ENCODE peak calls at places on chromosomes 1 and 21, in nine cellular contexts. I is sigmoid colon, M is HCT116, Z is endothelial cell of umbilical vein, N is stomach, G is HL-60, U is SK-N-MC, F is vagina, R is spleen. B is an unnamed sample.

GRCh38 chr21:14877581-14878228 is 187.1 kb downstream of the NRIP1 start:
- DNase-seq in G (no peak), I (no peak), F (no peak), R (no peak), Z (peak), M (no peak), N (no peak), U (no peak), B (no peak)

GRCh38 chr1:235259133-235259778 is 68.7 kb downstream of the ARID4B start:
- DNase-seq in I (no peak), G (no peak), N (peak), R (no peak), F (no peak), Z (no peak), U (no peak), M (no peak), B (no peak)

GRCh38 chr21:34274001-34274400 is 89.8 kb upstream of the KCNE2 start:
- DNase-seq in R (no peak), G (no peak), N (no peak), M (no peak), Z (peak), F (no peak), I (no peak), U (no peak), B (no peak)

GRCh38 chr21:31505975-31506374 is 153.5 kb upstream of the SOD1 start:
- DNase-seq in R (no peak), M (no peak), G (no peak), F (no peak), I (no peak), U (no peak), N (no peak), Z (no peak), B (no peak)

GRCh38 chr21:45599146-45599581 is 44.4 kb upstream of the PCBP3 start:
- DNase-seq in R (peak), U (no peak), G (no peak), N (no peak), Z (no peak), M (no peak), F (no peak), I (peak), B (no peak)

GRCh38 chr1:89831462-89832113 is 10.8 kb downstream of the LRRC8D start:
- DNase-seq in Z (no peak), G (no peak), N (no peak), I (no peak), R (no peak), F (no peak), M (no peak), U (no peak), B (no peak)

GRCh38 chr1:221858758-221859157 is 116.9 kb upstream of the DUSP10 start:
- DNase-seq in G (no peak), F (no peak), R (no peak), M (no peak), I (no peak), N (no peak), U (no peak), Z (no peak), B (no peak)

GRCh38 chr1:6396998-6397397 is 3.4 kb upstream of the ACOT7 start:
- DNase-seq in N (no peak), M (no peak), Z (no peak), G (no peak), R (no peak), F (no peak), U (no peak), I (no peak), B (no peak)

GRCh38 chr21:31781737-31782136 is 49.8 kb upstream of the SCAF4 start:
- DNase-seq in R (no peak), M (no peak), Z (no peak), F (no peak), I (peak), U (peak), N (no peak), G (no peak), B (no peak)

GRCh38 chr1:91596474-91596873 is 95.8 kb downstream of the CDC7 start:
- DNase-seq in I (no peak), M (no peak), R (no peak), F (no peak), Z (no peak), U (no peak), N (no peak), G (no peak), B (no peak)

GRCh38 chr1:162908780-162909179 is 47.8 kb upstream of the CCDC190 start:
- DNase-seq in M (no peak), I (no peak), U (no peak), N (no peak), Z (peak), G (no peak), F (no peak), R (no peak), B (no peak)

GRCh38 chr1:9929431-9930385 is 13.5 kb downstream of the LZIC start:
- DNase-seq in M (no peak), G (no peak), I (no peak), Z (no peak), N (no peak), F (no peak), U (no peak), R (no peak), B (peak)

GRCh38 chr1:223102797-223103533 is 40.1 kb downstream of the TLR5 start:
- DNase-seq in N (peak), M (no peak), Z (peak), F (no peak), I (no peak), R (no peak), U (no peak), G (no peak), B (no peak)

GRCh38 chr1:243748706-243749283 is 101.2 kb downstream of the AKT3 start:
- DNase-seq in M (peak), Z (peak), F (no peak), I (no peak), N (no peak), R (no peak), G (peak), U (peak), B (no peak)

GRCh38 chr1:157478030-157478429 is 74.3 kb downstream of the FCRL5 start:
- DNase-seq in F (no peak), G (no peak), N (no peak), M (no peak), Z (no peak), R (no peak), I (no peak), U (no peak), B (no peak)

GRCh38 chr1:164726235-164726634 is 167.3 kb downstream of the PBX1 start:
- DNase-seq in Z (peak), F (no peak), U (no peak), M (no peak), N (no peak), R (no peak), I (no peak), G (no peak), B (no peak)

GRCh38 chr1:203197625-203198024 is 11.1 kb upstream of the CHI3L1 start:
- DNase-seq in F (no peak), I (peak), N (no peak), G (peak), M (no peak), Z (no peak), R (no peak), U (no peak), B (peak)

GRCh38 chr1:225817611-225818061 is 7.7 kb downstream of the EPHX1 start:
- DNase-seq in R (no peak), U (no peak), G (peak), I (peak), N (peak), Z (peak), M (peak), F (no peak), B (peak)
- TF ChIP-seq POLR2AphosphoS5 in R (no peak), U (no peak), G (no peak), I (peak), N (peak), Z (peak), M (peak), F (peak), B (peak)

GRCh38 chr1:204462229-204462561 is 32.4 kb downstream of the PIK3C2B start:
- DNase-seq in U (no peak), G (no peak), R (peak), Z (no peak), I (no peak), M (no peak), N (no peak), F (no peak), B (no peak)
- H3K27ac ChIP-seq in U (no peak), G (no peak), R (peak), Z (peak), I (no peak), M (no peak), N (peak), F (no peak), B (peak)

GRCh38 chr1:93672069-93672468 is 9.6 kb downstream of the BCAR3 start:
- DNase-seq in G (no peak), Z (peak), M (no peak), I (peak), N (peak), R (no peak), F (no peak), U (no peak), B (no peak)

GRCh38 chr1:93668951-93669350 is 12.7 kb downstream of the BCAR3 start:
- DNase-seq in M (no peak), U (no peak), F (no peak), R (no peak), N (no peak), G (no peak), Z (no peak), I (no peak), B (no peak)

GRCh38 chr1:93669369-93669768 is 12.3 kb downstream of the BCAR3 start:
- DNase-seq in I (no peak), U (no peak), M (no peak), F (no peak), R (no peak), Z (peak), G (no peak), N (no peak), B (no peak)

GRCh38 chr1:93671090-93671743 is 10.4 kb downstream of the BCAR3 start:
- DNase-seq in I (no peak), N (no peak), R (no peak), F (no peak), U (no peak), G (no peak), M (no peak), Z (no peak), B (no peak)

GRCh38 chr1:93670141-93670540 is 11.5 kb downstream of the BCAR3 start:
- DNase-seq in F (no peak), I (peak), N (peak), U (no peak), Z (peak), G (no peak), M (peak), R (no peak), B (no peak)
- TF ChIP-seq POLR2AphosphoS5 in F (no peak), I (peak), N (no peak), U (no peak), Z (peak), G (no peak), M (no peak), R (no peak), B (peak)

DNA sequence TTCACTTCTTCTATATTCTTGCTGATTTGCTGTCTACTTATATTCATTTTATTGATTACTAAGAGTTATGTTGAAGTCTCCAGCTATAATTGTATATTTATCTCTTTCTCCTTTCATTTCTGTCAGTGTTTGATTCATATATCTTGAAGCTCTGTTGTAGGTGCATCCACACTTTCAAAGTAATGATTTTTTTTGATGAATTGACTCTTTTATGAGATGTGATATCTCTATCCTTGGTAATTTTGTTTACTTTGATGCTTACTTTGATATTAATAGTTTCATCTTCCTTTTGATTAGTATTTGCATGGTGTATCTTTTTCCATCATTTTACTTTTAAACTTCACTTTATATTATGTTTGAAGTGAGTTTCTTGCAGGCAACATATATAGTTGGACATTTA is 110.8 kb downstream of the XPR1 start:
- DNase-seq in M (no peak), Z (no peak), R (no peak), N (no peak), F (no peak), U (no peak), I (no peak), G (no peak), B (no peak)
- H3K27ac ChIP-seq in M (no peak), Z (no peak), R (no peak), N (no peak), F (no peak), U (no peak), I (no peak), G (no peak), B (no peak)

DNA sequence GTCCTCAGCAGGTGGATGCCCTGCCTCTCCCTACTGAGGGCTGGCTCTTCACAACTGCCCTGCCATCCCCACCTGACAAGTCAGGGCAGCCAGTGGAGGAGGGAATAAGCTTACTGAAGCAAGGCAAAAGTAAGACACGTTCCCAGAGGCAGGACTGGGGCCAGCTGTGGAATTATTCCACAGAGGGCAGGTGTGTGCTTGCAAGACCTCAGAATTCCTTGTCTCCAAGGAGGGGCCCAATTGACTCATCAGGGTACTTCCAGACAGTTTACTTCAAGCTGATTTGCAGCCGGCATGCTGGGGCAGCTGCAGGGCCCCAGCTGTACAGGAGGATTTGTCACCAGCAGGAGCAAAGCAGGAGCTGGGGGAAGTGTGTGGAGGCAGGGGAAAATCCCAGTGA is 167.5 kb upstream of the CAMK1G start:
- DNase-seq in R (no peak), M (no peak), I (no peak), N (no peak), U (no peak), G (no peak), F (no peak), Z (no peak), B (no peak)
- TF ChIP-seq POLR2AphosphoS5 in R (no peak), M (no peak), I (no peak), N (no peak), U (no peak), G (no peak), F (no peak), Z (no peak), B (no peak)

GRCh38 chr1:156081174-156082110 is 823 bp downstream of the MEX3A start:
- DNase-seq in Z (peak), F (no peak), G (no peak), I (no peak), R (no peak), N (no peak), U (no peak), M (no peak), B (no peak)
- H3K27ac ChIP-seq in Z (peak), F (peak), G (no peak), I (no peak), R (no peak), N (no peak), U (peak), M (no peak), B (peak)

DNA sequence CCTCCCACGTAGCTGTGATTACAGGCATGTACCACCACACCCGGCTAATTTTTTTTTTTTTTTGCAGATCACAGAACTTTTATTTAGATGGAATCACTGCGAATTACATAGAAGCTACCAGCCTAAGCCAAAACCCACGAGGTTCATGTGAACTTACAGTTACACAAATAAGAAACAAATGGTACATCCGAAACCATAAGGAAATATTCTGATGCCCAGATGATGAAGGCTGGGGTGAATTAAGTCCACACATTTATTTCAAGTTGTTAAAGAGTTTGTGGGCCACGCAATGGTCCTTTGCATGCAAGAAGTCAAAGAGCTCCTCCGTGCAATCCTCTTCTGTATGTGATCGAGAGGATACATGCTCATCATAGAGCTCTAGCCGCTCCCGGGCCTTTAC is 328 bp downstream of the UQCRHL start:
- DNase-seq in N (no peak), I (no peak), R (no peak), M (no peak), U (no peak), Z (no peak), G (no peak), F (no peak), B (no peak)
- TF ChIP-seq POLR2AphosphoS5 in N (no peak), I (no peak), R (no peak), M (no peak), U (no peak), Z (no peak), G (no peak), F (no peak), B (no peak)

GRCh38 chr21:39938086-39938611 is 70.9 kb downstream of the PCP4 start:
- DNase-seq in R (no peak), N (no peak), F (no peak), Z (no peak), I (peak), U (no peak), M (no peak), G (no peak), B (no peak)
- H3K27ac ChIP-seq in R (no peak), N (no peak), F (no peak), Z (no peak), I (peak), U (no peak), M (no peak), G (no peak), B (no peak)

GRCh38 chr1:229693124-229693523 is 67.1 kb downstream of the URB2 start:
- DNase-seq in R (no peak), M (no peak), I (no peak), U (no peak), N (no peak), F (no peak), Z (no peak), G (no peak), B (no peak)

GRCh38 chr1:229691362-229691761 is 65.3 kb downstream of the URB2 start:
- DNase-seq in R (no peak), U (no peak), N (no peak), F (no peak), G (no peak), Z (no peak), I (no peak), M (no peak), B (no peak)

GRCh38 chr1:229696385-229696784 is 70.3 kb downstream of the URB2 start:
- DNase-seq in U (no peak), R (no peak), N (no peak), G (no peak), M (no peak), I (no peak), Z (no peak), F (no peak), B (no peak)

GRCh38 chr1:229690662-229691061 is 64.6 kb downstream of the URB2 start:
- DNase-seq in R (no peak), M (no peak), Z (no peak), G (no peak), N (no peak), F (no peak), U (no peak), I (no peak), B (no peak)

GRCh38 chr1:229694053-229694693 is 68.1 kb downstream of the URB2 start:
- DNase-seq in U (no peak), N (peak), M (no peak), I (peak), G (no peak), F (no peak), Z (no peak), R (peak), B (peak)
- TF ChIP-seq POLR2AphosphoS5 in U (no peak), N (no peak), M (no peak), I (peak), G (no peak), F (peak), Z (no peak), R (peak), B (no peak)